ENCODE peak calls at places on chromosome 2, in five cellular contexts. U is K562, I is WTC11, Y is GM12878, J is H1. Z is an unnamed sample.

GRCh38 chr2:36811071-36811470 is 114.6 kb downstream of the VIT start:
- DNase-seq in U (no peak), I (no peak), Y (no peak), J (no peak), Z (no peak)

GRCh38 chr2:234983011-234983726 is 31.4 kb downstream of the SH3BP4 start:
- DNase-seq in U (no peak), I (no peak), Y (no peak), J (no peak), Z (no peak)

GRCh38 chr2:63571291-63571690 is 17.0 kb downstream of the WDPCP start:
- DNase-seq in U (no peak), I (no peak), Y (no peak), J (no peak), Z (no peak)

GRCh38 chr2:113973856-113974255 is 84.0 kb downstream of the ACTR3 start:
- DNase-seq in U (no peak), I (no peak), Y (no peak), J (no peak), Z (no peak)

GRCh38 chr2:100383954-100384353 is 33.5 kb downstream of the CHST10 start:
- DNase-seq in U (no peak), I (no peak), Y (no peak), J (no peak), Z (no peak)

GRCh38 chr2:128727914-128728313 is 409.2 kb upstream of the HS6ST1 start:
- DNase-seq in U (no peak), I (no peak), Y (no peak), J (no peak), Z (no peak)

GRCh38 chr2:122081743-122082142 is 326.3 kb downstream of the TSN start:
- DNase-seq in U (no peak), I (no peak), Y (no peak), J (no peak), Z (no peak)

GRCh38 chr2:239056611-239057010 is 208.7 kb downstream of the TWIST2 start:
- DNase-seq in U (no peak), I (no peak), Y (no peak), J (no peak), Z (no peak)

GRCh38 chr2:121286506-121286905 is 1.5 kb upstream of the TFCP2L1 start:
- DNase-seq in U (no peak), I (no peak), Y (no peak), J (no peak), Z (no peak)

GRCh38 chr2:9897331-9897737 is 54.1 kb downstream of the TAF1B start:
- DNase-seq in U (no peak), I (no peak), Y (peak; percentile 19), J (no peak), Z (peak; percentile 65)

GRCh38 chr2:30217644-30218361 is 13.5 kb upstream of the LBH start:
- DNase-seq in U (no peak), I (no peak), Y (peak; percentile 48), J (no peak), Z (peak; percentile 48)

GRCh38 chr2:227237786-227238185 is 73.4 kb downstream of the COL4A3 start:
- DNase-seq in U (no peak), I (no peak), Y (no peak), J (no peak), Z (no peak)

GRCh38 chr2:10042301-10043161 is 819 bp upstream of the KLF11 start:
- DNase-seq in U (peak; percentile 35), I (peak; percentile 72), Y (no peak), J (no peak), Z (no peak)

GRCh38 chr2:159903404-159904126 is 105.6 kb upstream of the CD302 start:
- DNase-seq in U (no peak), I (no peak), Y (no peak), J (no peak), Z (no peak)

GRCh38 chr2:160228141-160228963 is 28.3 kb upstream of the ITGB6 start:
- DNase-seq in U (no peak), I (no peak), Y (no peak), J (no peak), Z (no peak)

GRCh38 chr2:46915281-46915810 is at the start of gene MCFD2:
- DNase-seq in U (peak; percentile 39), I (no peak), Y (no peak), J (no peak), Z (no peak)

GRCh38 chr2:187054501-187055319 is 205.7 kb upstream of the ZSWIM2 start:
- DNase-seq in U (no peak), I (peak; percentile 23), Y (no peak), J (no peak), Z (no peak)

GRCh38 chr2:21413082-21413481 is 289.3 kb downstream of the TDRD15 start:
- DNase-seq in U (no peak), I (no peak), Y (no peak), J (no peak), Z (no peak)
- TF ChIP-seq ATF3 in U (no peak), I (no peak), Y (no peak), J (no peak), Z (no peak)

GRCh38 chr2:213640742-213641425 is 356.6 kb downstream of the SPAG16 start:
- DNase-seq in U (no peak), I (no peak), Y (no peak), J (no peak), Z (no peak)
- TF ChIP-seq ATF3 in U (no peak), I (no peak), Y (no peak), J (no peak), Z (no peak)

GRCh38 chr2:69830045-69830905 is 815 bp downstream of the GMCL1 start:
- DNase-seq in U (peak; percentile 28), I (peak; percentile 53), Y (no peak), J (no peak), Z (no peak)
- TF ChIP-seq ATF3 in U (no peak), I (no peak), Y (no peak), J (no peak), Z (no peak)

GRCh38 chr2:21291281-21291825 is 167.6 kb downstream of the TDRD15 start:
- DNase-seq in U (no peak), I (no peak), Y (no peak), J (no peak), Z (no peak)
- TF ChIP-seq ATF3 in U (no peak), I (no peak), Y (no peak), J (no peak), Z (no peak)

GRCh38 chr2:240571314-240571973 is 3.2 kb downstream of the RNPEPL1 start:
- DNase-seq in U (no peak), I (peak; percentile 6), Y (no peak), J (no peak), Z (no peak)
- TF ChIP-seq ATF3 in U (no peak), I (no peak), Y (no peak), J (no peak), Z (no peak)

GRCh38 chr2:177255227-177255601 is 9.3 kb downstream of the NFE2L2 start:
- DNase-seq in U (no peak), I (no peak), Y (no peak), J (no peak), Z (no peak)
- TF ChIP-seq ATF3 in U (no peak), I (no peak), Y (no peak), J (no peak), Z (no peak)

Z was measured in HCT116.